ENCODE peak calls at places on chromosomes 16 and 17, in six cellular contexts. W, B, V, N, I and Y are unnamed samples.

GRCh38 chr17:82244413-82245140 is 15.7 kb downstream of the SLC16A3 start:
- DNase-seq in W (no peak), B (peak), V (no peak), N (no peak), I (no peak), Y (peak)

GRCh38 chr17:40485851-40486512 is 15.4 kb downstream of the TNS4 start:
- DNase-seq in W (no peak), B (no peak), V (no peak), N (peak), I (no peak), Y (peak)

GRCh38 chr16:65884018-65884417 is 482.5 kb upstream of the CDH5 start:
- DNase-seq in W (no peak), B (no peak), V (no peak), N (no peak), I (no peak), Y (no peak)

GRCh38 chr16:63737633-63738032 is 1384.2 kb downstream of the CDH11 start:
- DNase-seq in W (no peak), B (no peak), V (no peak), N (no peak), I (no peak), Y (no peak)

GRCh38 chr17:81397314-81398169 is 2.3 kb downstream of the BAHCC1 start:
- DNase-seq in W (no peak), B (no peak), V (peak), N (no peak), I (no peak), Y (peak)

GRCh38 chr16:49663081-49664057 is 192.5 kb downstream of the ZNF423 start:
- DNase-seq in W (no peak), B (peak), V (no peak), N (peak), I (no peak), Y (no peak)

GRCh38 chr17:77269696-77270681 is 129.2 kb downstream of the SEC14L1 start:
- DNase-seq in W (no peak), B (no peak), V (no peak), N (no peak), I (no peak), Y (no peak)

GRCh38 chr16:65062736-65063583 is 58.9 kb downstream of the CDH11 start:
- DNase-seq in W (peak), B (no peak), V (no peak), N (no peak), I (no peak), Y (peak)

GRCh38 chr16:72400257-72401078 is 228.5 kb upstream of the PMFBP1 start:
- DNase-seq in W (no peak), B (peak), V (peak), N (no peak), I (peak), Y (peak)

GRCh38 chr17:79840989-79841286 is 1.7 kb upstream of the CBX4 start:
- DNase-seq in W (no peak), B (peak), V (no peak), N (no peak), I (no peak), Y (no peak)

GRCh38 chr17:79838541-79839274 is 532 bp downstream of the CBX4 start:
- DNase-seq in W (no peak), B (peak), V (peak), N (peak), I (no peak), Y (peak)

GRCh38 chr17:79839363-79840203 is at the start of gene CBX4:
- DNase-seq in W (peak), B (peak), V (peak), N (peak), I (peak), Y (peak)

GRCh38 chr17:79841369-79842135 is 2.3 kb upstream of the CBX4 start:
- DNase-seq in W (no peak), B (peak), V (peak), N (peak), I (no peak), Y (no peak)

GRCh38 chr17:79840204-79840988 is 1.2 kb upstream of the CBX4 start:
- DNase-seq in W (peak), B (peak), V (peak), N (peak), I (no peak), Y (peak)
- H3K4me3 ChIP-seq in W (no peak), B (no peak), V (peak), N (peak), I (no peak), Y (peak)

GRCh38 chr17:66304304-66305174 is 2.1 kb downstream of the PRKCA start:
- DNase-seq in W (no peak), B (peak), V (peak), N (no peak), I (no peak), Y (no peak)
- TF ChIP-seq CTCF in W (no peak), B (no peak), V (no peak), N (no peak), I (no peak), Y (no peak)

GRCh38 chr16:89063768-89064320 is 29.8 kb upstream of the ACSF3 start:
- DNase-seq in W (no peak), B (no peak), V (no peak), N (no peak), I (no peak), Y (no peak)

GRCh38 chr16:89061590-89062380 is 31.9 kb upstream of the ACSF3 start:
- DNase-seq in W (no peak), B (no peak), V (peak), N (no peak), I (no peak), Y (no peak)

GRCh38 chr16:89064606-89065444 is 28.8 kb upstream of the ACSF3 start:
- DNase-seq in W (no peak), B (no peak), V (no peak), N (no peak), I (no peak), Y (no peak)

GRCh38 chr16:89061086-89061485 is 32.6 kb upstream of the ACSF3 start:
- DNase-seq in W (no peak), B (no peak), V (no peak), N (no peak), I (no peak), Y (no peak)

GRCh38 chr16:89062389-89063345 is 31.0 kb upstream of the ACSF3 start:
- DNase-seq in W (no peak), B (no peak), V (no peak), N (no peak), I (no peak), Y (no peak)
- H3K4me3 ChIP-seq in W (no peak), B (no peak), V (no peak), N (no peak), I (no peak), Y (no peak)

GRCh38 chr16:19809121-19809635 is 75.5 kb downstream of the GPRC5B start:
- DNase-seq in W (no peak), B (peak), V (no peak), N (no peak), I (no peak), Y (no peak)
- TF ChIP-seq CTCF in W (no peak), B (no peak), V (no peak), N (no peak), I (no peak), Y (no peak)

DNA sequence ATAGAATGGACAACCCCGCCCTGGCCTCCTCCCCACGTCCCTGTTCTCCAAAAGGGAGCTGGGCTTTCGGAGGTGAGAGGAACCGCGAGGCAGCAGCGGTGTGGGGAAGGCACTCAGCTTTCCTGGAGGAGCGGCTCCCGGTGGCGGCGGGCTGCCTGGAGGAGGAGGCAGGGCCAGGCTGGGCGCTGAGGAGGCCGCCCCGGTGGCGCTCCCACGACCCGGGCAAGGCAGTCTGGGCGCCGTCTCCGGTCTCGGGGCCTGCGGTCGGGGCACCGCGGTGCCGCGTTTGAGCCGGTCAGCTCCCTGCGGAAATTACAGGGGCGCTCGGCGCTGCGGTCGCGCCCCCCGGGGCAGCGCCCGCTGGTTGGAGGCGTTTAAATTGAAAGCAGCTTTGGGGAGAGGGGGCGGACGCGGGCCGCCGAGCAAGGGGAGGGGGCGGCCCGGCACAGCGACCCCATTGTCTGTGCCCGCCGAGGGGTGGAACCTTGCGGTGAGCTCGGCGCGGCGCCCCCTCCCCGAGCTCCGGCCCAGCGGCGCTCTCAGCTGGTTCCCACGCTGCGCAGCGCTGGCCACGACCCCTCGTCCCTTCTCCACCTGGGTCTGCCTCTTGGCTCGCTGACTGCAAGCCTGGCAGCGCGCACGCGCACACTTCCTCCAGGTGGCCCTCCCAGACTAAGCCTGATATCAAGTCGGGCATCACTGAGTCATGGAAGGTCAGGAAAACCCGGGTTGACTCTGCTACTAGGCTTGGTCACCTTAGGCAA is 58.7 kb upstream of the DLX4 start:
- DNase-seq in W (no peak), B (no peak), V (peak), N (no peak), I (no peak), Y (no peak)
- H3K4me3 ChIP-seq in W (no peak), B (no peak), V (peak), N (no peak), I (no peak), Y (no peak)

DNA sequence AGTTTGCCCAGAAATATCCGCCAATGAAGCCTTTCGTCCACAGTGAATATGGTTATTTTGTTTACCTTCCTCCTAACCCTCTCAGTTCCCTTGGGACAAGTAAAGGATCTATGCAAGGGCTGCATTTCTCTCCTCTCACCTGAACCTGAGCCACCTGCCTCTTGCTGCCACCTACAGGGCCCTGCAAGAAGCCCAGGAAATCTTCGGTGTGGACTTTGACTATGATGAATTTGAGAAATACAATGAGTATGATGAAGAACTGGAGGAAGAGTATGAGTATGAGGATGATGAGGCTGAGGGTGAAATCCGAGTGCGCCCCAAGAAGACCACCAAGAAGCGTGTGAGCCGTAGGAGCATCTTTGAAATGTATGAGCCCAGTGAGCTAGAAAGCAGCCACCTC is 14.0 kb downstream of the SUPT6H start:
- DNase-seq in W (no peak), B (peak), V (no peak), N (no peak), I (no peak), Y (peak)
- TF ChIP-seq CTCF in W (no peak), B (no peak), V (peak), N (no peak), I (peak), Y (no peak)

GRCh38 chr16:69108905-69109252 is 3.4 kb downstream of the HAS3 start:
- DNase-seq in W (no peak), B (no peak), V (no peak), N (peak), I (no peak), Y (no peak)
- H3K4me3 ChIP-seq in W (no peak), B (no peak), V (peak), N (no peak), I (no peak), Y (no peak)

GRCh38 chr16:30802971-30803370 is 16.0 kb upstream of the ZNF629 start:
- DNase-seq in W (no peak), B (no peak), V (no peak), N (no peak), I (no peak), Y (no peak)

GRCh38 chr16:30794634-30795033 is 7.6 kb upstream of the ZNF629 start:
- DNase-seq in W (no peak), B (no peak), V (no peak), N (no peak), I (no peak), Y (no peak)

GRCh38 chr16:30793508-30794069 is 6.6 kb upstream of the ZNF629 start:
- DNase-seq in W (no peak), B (no peak), V (no peak), N (no peak), I (no peak), Y (no peak)

DNA sequence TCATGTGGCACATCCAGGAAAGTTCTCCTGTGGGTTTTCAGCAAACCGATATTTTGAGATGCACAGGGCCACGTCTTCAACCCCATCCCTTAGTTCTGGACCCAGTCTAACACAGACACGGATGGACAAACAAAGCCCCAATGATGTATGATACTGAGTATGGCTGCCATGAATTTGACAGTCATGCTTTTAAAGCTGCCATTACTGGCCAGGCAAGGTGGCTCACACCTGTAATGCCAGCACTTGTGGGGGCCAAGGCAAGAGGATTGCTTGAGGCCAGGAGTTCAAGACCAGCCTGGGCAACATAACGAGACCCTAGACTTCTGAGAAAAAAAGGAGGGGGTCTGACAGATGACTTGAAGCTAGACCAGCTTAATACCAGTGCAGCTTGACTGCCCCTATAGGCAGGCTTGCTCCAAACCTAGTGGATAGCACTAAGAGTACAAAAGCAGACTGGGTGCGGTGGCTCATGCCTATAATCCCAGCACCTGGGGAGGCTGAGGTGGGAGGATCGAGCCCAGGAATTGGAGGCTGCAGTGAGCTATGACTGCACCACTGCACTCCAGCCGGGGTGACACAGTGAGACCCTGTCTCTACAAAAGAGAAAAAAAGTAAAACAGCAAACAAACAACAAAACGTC is 10.8 kb upstream of the ZNF629 start:
- DNase-seq in W (no peak), B (no peak), V (peak), N (no peak), I (no peak), Y (peak)
- TF ChIP-seq CTCF in W (no peak), B (no peak), V (peak), N (no peak), I (no peak), Y (no peak)

GRCh38 chr16:679808-680624 is at the start of gene STUB1:
- DNase-seq in W (peak), B (peak), V (peak), N (peak), I (peak), Y (peak)

GRCh38 chr16:677306-678190 is 2.1 kb downstream of the RHBDL1 start:
- DNase-seq in W (no peak), B (peak), V (no peak), N (no peak), I (no peak), Y (no peak)

GRCh38 chr16:678209-678857 is 1.9 kb upstream of the STUB1 start:
- DNase-seq in W (no peak), B (peak), V (no peak), N (no peak), I (no peak), Y (no peak)

GRCh38 chr16:680625-680945 is 375 bp downstream of the STUB1 start:
- DNase-seq in W (no peak), B (no peak), V (no peak), N (no peak), I (no peak), Y (no peak)

GRCh38 chr16:678858-679807 is 1.1 kb upstream of the STUB1 start:
- DNase-seq in W (peak), B (peak), V (peak), N (peak), I (no peak), Y (peak)
- H3K4me3 ChIP-seq in W (no peak), B (no peak), V (peak), N (peak), I (peak), Y (peak)